ENCODE peak calls at places on chromosome 16, in nine cellular contexts. I is neural progenitor cell; V is AG04450; Y is psoas muscle; X is natural killer cell; H is sigmoid colon; K is neural crest cell; W is CD8-positive, alpha-beta T cell; O is A549. Z is an unnamed sample.

GRCh38 chr16:22664561-22664997 is 149.4 kb upstream of the HS3ST2 start:
- DNase-seq in X (no peak), Y (no peak), W (no peak), K (no peak), V (no peak), I (no peak), H (no peak), O (no peak), Z (no peak)

GRCh38 chr16:48947371-48947713 is 334.3 kb downstream of the CBLN1 start:
- DNase-seq in K (no peak), V (no peak), W (no peak), H (no peak), I (no peak), X (no peak), Y (no peak), O (no peak), Z (no peak)

GRCh38 chr16:14531101-14531500 is 99.0 kb downstream of the PARN start:
- DNase-seq in W (no peak), X (no peak), Y (no peak), K (no peak), V (no peak), I (no peak), H (no peak), O (no peak), Z (no peak)

GRCh38 chr16:84281077-84281476 is 13.6 kb upstream of the WFDC1 start:
- DNase-seq in I (peak; percentile 36), W (no peak), V (no peak), O (peak; percentile 57), K (no peak), Y (no peak), H (no peak), X (no peak), Z (peak; percentile 58)

GRCh38 chr16:20898938-20899502 is 1.1 kb downstream of the DCUN1D3 start:
- DNase-seq in K (no peak), I (no peak), W (no peak), Y (no peak), V (peak; percentile 59), O (no peak), X (no peak), H (no peak), Z (no peak)

GRCh38 chr16:28524544-28525179 is 14.1 kb downstream of the NUPR1 start:
- DNase-seq in H (no peak), O (no peak), V (no peak), Y (no peak), W (no peak), K (no peak), I (no peak), X (no peak), Z (no peak)

GRCh38 chr16:83344014-83344413 is 463.8 kb upstream of the HSBP1 start:
- DNase-seq in K (no peak), X (no peak), Y (no peak), O (peak; percentile 17), W (no peak), I (no peak), V (peak; percentile 36), H (no peak), Z (peak; percentile 88)

GRCh38 chr16:337437-337836 is 15.1 kb downstream of the AXIN1 start:
- DNase-seq in X (no peak), K (no peak), I (no peak), W (no peak), V (no peak), H (no peak), Y (no peak), O (no peak), Z (no peak)

GRCh38 chr16:86457621-86458456 is 52.5 kb upstream of the FOXF1 start:
- DNase-seq in Y (peak; percentile 36), O (no peak), W (no peak), V (peak; percentile 94), X (no peak), K (no peak), H (peak; percentile 94), I (no peak), Z (peak; percentile 7)

GRCh38 chr16:56423584-56424403 is 1.6 kb downstream of the AMFR start:
- DNase-seq in X (no peak), W (no peak), I (no peak), K (no peak), Y (no peak), V (no peak), O (no peak), H (no peak), Z (no peak)

GRCh38 chr16:56424791-56425438 is 430 bp downstream of the AMFR start:
- DNase-seq in H (peak; percentile 74), V (no peak), K (peak; percentile 36), X (peak; percentile 34), W (peak; percentile 4), O (no peak), I (no peak), Y (peak; percentile 52), Z (peak; percentile 22)

GRCh38 chr16:56424404-56424765 is 960 bp downstream of the AMFR start:
- DNase-seq in Y (no peak), O (no peak), K (no peak), I (no peak), W (no peak), V (no peak), X (no peak), H (no peak), Z (peak; percentile 18)

GRCh38 chr16:56426585-56426984 is 1.2 kb upstream of the AMFR start:
- DNase-seq in W (no peak), I (no peak), H (no peak), X (no peak), Y (no peak), O (no peak), K (no peak), V (no peak), Z (peak; percentile 71)

GRCh38 chr16:56425439-56425832 is at the start of gene AMFR:
- DNase-seq in H (peak; percentile 79), W (peak; percentile 63), Y (peak; percentile 78), V (peak; percentile 36), X (peak; percentile 72), O (peak; percentile 80), I (peak; percentile 95), K (peak; percentile 56), Z (peak; percentile 76)
- TF ChIP-seq CTCF in H (peak; percentile 48), W (peak; percentile 45), Y (peak; percentile 63), V (no peak), X (peak; percentile 40), O (peak; percentile 48), I (peak; percentile 45), K (peak; percentile 61), Z (peak; percentile 12)

GRCh38 chr16:66486199-66486772 is 59.2 kb downstream of the BEAN1 start:
- DNase-seq in X (no peak), O (no peak), W (no peak), Y (no peak), V (no peak), I (no peak), H (peak; percentile 48), K (no peak), Z (no peak)

GRCh38 chr16:66485361-66485760 is 58.3 kb downstream of the BEAN1 start:
- DNase-seq in V (no peak), W (no peak), Y (no peak), K (no peak), I (no peak), X (no peak), H (no peak), O (no peak), Z (no peak)

GRCh38 chr16:66483689-66484452 is 56.8 kb downstream of the BEAN1 start:
- DNase-seq in W (peak; percentile 56), H (peak; percentile 80), Y (peak; percentile 77), X (peak; percentile 65), K (peak; percentile 84), O (peak; percentile 80), V (no peak), I (peak; percentile 86), Z (peak; percentile 73)

GRCh38 chr16:66486773-66487579 is 59.9 kb downstream of the BEAN1 start:
- DNase-seq in K (no peak), H (peak; percentile 65), O (peak; percentile 33), W (no peak), I (no peak), X (no peak), Y (no peak), V (peak; percentile 45), Z (peak; percentile 69)

DNA sequence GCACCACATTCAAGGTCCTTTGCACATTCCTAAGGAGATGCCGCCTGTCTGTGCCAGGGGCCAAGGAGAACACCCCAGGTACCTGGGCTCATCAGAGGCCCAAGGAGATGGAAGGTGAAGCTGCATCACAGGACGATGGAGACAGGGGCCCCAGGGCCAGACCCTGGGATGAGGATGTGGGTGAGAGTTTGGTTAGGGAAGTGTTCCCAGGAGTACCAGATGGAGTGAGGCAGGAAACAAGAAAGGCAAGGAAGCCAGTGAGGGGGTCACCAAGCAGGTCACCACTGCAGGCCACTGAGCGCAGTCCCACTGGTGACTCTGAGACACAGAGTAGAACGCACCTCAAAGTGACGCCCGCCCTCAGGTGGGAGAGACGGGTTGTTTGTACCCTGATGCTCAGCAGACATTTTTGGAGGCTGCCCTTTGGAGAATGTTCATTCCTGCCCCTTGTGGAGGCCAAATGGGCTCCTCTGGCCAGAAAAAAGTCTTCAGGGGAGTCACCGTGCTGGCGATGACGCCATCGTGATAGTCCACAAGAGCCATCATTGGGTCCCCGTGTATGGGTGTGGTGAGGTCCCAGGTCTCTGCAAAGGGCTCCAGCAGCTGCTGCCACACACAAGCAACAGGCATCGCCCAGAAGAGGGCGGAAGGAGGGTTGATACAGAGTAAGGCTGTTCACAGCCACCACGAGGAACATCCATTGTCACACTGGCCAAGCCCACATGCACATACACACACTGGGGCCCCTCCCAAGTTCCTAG is 57.5 kb downstream of the BEAN1 start:
- DNase-seq in W (no peak), K (no peak), H (no peak), V (no peak), X (no peak), I (no peak), O (peak; percentile 19), Y (no peak), Z (no peak)
- TF ChIP-seq CTCF in W (no peak), K (no peak), H (no peak), V (no peak), X (no peak), I (no peak), O (no peak), Y (no peak), Z (no peak)

GRCh38 chr16:12896562-12896961 is 4.8 kb upstream of the SHISA9 start:
- DNase-seq in X (no peak), K (peak; percentile 25), I (peak; percentile 75), W (no peak), H (no peak), V (no peak), Y (no peak), O (peak; percentile 60), Z (peak; percentile 77)
- TF ChIP-seq CTCF in X (no peak), K (peak; percentile 71), I (peak; percentile 79), W (no peak), H (no peak), V (no peak), Y (no peak), O (peak; percentile 44), Z (peak; percentile 63)

DNA sequence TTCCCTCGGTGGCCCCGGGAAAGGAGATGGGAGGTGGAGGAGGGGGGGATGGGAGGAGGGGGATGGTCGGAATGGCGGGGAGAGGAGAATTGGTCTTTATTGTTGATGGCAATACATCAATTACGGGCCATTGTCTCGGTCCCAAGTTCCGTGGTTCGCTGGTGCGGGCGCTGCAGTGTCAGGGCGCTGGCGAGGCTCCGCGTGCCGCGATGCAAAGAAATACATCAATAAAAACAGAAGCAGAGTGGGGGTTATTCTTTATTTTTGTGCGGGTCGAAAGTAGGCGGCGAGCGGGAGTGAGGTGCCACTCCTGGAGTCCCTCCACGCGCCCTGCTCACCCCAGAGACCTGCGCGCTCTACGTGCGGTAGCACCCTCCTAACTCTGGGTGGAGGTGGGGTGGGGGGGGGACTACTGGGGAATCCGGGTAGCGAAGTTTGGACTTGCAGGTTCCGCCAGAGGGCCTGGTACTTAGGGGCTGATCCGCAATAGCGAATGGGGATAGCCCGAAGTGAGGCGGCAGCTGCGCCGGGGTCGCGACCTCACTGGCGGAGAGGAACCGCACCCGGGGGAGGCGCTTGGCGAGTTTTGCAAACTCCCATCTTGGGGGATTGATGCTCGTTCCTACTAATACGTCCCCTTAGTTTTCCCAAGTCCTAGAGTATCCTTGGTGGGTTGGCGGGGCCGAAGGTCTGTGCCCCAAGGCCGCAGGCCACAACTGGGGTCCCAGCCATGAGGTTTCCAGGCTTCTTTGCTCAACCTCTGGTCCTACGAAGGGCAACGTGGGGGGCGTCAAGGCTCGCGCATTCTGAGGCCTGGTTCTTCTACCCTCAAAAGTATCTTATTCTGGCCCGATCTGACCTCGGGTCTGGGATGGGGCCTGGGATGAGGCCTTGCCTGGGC is 3.5 kb upstream of the SALL1 start:
- DNase-seq in Y (no peak), H (no peak), I (peak; percentile 84), K (peak; percentile 25), V (no peak), X (no peak), W (no peak), O (no peak), Z (no peak)
- TF ChIP-seq CTCF in Y (no peak), H (no peak), I (peak; percentile 11), K (no peak), V (no peak), X (no peak), W (no peak), O (no peak), Z (no peak)

Z was measured in MCF 10A.